ENCODE peak calls at places on chromosome 10, in six cellular contexts. L, X, J, Q, D and A are unnamed samples. For H3K4me1 and H3K9me3, the result is how much of the 10 kb centered on the place peaks cover.

GRCh38 chr10:60490013-60490412 is 100.3 kb upstream of the ANK3 start:
- DNase-seq in L (no peak), X (peak), J (no peak), Q (no peak), D (no peak), A (no peak)

GRCh38 chr10:21961847-21962246 is 41.7 kb downstream of the DNAJC1 start:
- DNase-seq in L (no peak), X (peak), J (no peak), Q (no peak), D (no peak), A (no peak)

GRCh38 chr10:30219977-30220751 is 128.9 kb downstream of the MTPAP start:
- DNase-seq in L (no peak), X (peak), J (no peak), Q (no peak), D (no peak), A (no peak)

GRCh38 chr10:48608926-48609325 is 4.1 kb upstream of the ARHGAP22 start:
- DNase-seq in L (no peak), X (no peak), J (no peak), Q (no peak), D (no peak), A (no peak)

GRCh38 chr10:90977855-90978486 is 57.1 kb upstream of the ANKRD1 start:
- DNase-seq in L (no peak), X (no peak), J (no peak), Q (no peak), D (no peak), A (peak)

GRCh38 chr10:124032982-124033886 is 60.2 kb downstream of the CHST15 start:
- DNase-seq in L (no peak), X (peak), J (no peak), Q (no peak), D (no peak), A (no peak)

GRCh38 chr10:99422697-99423096 is 7.7 kb downstream of the GOT1 start:
- DNase-seq in L (no peak), X (no peak), J (no peak), Q (no peak), D (no peak), A (no peak)

GRCh38 chr10:11164806-11165590 is 147.3 kb downstream of the CELF2 start:
- DNase-seq in L (peak), X (peak), J (peak), Q (peak), D (peak), A (peak)

GRCh38 chr10:69382382-69383117 is 34.2 kb downstream of the TACR2 start:
- DNase-seq in L (no peak), X (peak), J (no peak), Q (no peak), D (no peak), A (no peak)

GRCh38 chr10:35355971-35356724 is 19.8 kb downstream of the CCNY start:
- DNase-seq in L (no peak), X (peak), J (no peak), Q (no peak), D (no peak), A (no peak)
- H3K4me1 ChIP-seq in L (under half), X (under half), J (under half), Q (under half), D (under half), A (under half)

DNA sequence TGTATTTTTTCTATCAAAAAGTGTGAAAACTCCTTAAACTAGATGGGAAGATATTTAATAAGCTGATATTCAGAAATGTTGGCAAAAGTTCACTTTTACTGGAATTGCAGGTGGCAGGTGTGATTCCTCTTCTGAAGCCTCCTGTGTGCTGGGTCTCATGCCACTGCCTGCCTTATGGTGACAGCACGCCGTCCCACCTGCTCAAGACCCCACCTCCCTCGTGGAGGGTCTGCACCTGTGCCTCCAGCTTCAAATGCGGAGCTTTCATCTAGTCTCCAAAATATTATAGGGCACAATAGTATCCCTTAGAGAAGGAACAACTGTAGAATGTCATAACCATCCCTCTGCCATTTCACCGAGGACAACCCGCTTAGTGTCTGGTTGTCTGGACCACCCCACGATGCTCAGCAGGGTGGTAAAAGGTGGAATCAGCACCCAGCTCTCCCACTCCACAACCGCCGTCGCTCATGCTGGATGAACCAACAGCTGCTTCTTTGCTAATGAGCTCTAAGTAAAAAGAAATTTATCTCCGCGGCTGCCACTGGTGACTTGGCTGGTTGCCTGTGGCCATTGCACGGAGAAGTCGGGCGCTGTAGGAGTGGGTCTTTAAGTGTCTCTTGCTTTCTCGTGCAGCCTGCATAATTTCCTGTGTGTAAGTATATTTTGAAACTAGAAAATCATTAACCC is 119.3 kb upstream of the TCERG1L start:
- DNase-seq in L (no peak), X (no peak), J (no peak), Q (no peak), D (no peak), A (no peak)
- H3K9me3 ChIP-seq in L (under half), X (under half), J (under half), Q (under half), D (under half), A (under half)

DNA sequence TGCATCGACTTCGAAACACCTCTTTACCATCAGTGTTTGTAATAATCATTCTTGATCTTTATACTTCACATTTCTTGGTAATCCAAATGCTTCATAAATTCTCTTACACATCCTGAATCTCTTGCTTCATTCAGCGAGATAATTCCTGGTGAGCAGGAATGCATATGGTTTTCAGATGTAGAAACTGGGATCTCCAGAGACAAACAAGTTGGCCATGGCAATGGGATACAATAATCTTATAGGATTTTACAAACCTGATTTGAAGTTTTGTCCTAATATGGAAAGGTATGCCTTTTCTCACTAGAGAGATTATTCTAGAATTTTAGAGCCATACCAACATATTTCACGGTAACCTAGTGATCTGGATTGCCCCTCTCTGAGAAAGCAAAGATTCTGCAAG is 13.0 kb upstream of the TRDMT1 start:
- DNase-seq in L (no peak), X (peak), J (no peak), Q (no peak), D (no peak), A (no peak)
- H3K4me1 ChIP-seq in L (under half), X (under half), J (under half), Q (under half), D (half or more), A (under half)

GRCh38 chr10:131787961-131788360 is 112.8 kb upstream of the PPP2R2D start:
- DNase-seq in L (peak), X (no peak), J (no peak), Q (no peak), D (no peak), A (no peak)

GRCh38 chr10:131788386-131788785 is 112.4 kb upstream of the PPP2R2D start:
- DNase-seq in L (no peak), X (no peak), J (no peak), Q (no peak), D (no peak), A (no peak)

GRCh38 chr10:131785121-131785460 is 115.7 kb upstream of the PPP2R2D start:
- DNase-seq in L (no peak), X (no peak), J (no peak), Q (no peak), D (no peak), A (no peak)

GRCh38 chr10:131784363-131785120 is 116.3 kb upstream of the PPP2R2D start:
- DNase-seq in L (peak), X (no peak), J (no peak), Q (no peak), D (no peak), A (no peak)

DNA sequence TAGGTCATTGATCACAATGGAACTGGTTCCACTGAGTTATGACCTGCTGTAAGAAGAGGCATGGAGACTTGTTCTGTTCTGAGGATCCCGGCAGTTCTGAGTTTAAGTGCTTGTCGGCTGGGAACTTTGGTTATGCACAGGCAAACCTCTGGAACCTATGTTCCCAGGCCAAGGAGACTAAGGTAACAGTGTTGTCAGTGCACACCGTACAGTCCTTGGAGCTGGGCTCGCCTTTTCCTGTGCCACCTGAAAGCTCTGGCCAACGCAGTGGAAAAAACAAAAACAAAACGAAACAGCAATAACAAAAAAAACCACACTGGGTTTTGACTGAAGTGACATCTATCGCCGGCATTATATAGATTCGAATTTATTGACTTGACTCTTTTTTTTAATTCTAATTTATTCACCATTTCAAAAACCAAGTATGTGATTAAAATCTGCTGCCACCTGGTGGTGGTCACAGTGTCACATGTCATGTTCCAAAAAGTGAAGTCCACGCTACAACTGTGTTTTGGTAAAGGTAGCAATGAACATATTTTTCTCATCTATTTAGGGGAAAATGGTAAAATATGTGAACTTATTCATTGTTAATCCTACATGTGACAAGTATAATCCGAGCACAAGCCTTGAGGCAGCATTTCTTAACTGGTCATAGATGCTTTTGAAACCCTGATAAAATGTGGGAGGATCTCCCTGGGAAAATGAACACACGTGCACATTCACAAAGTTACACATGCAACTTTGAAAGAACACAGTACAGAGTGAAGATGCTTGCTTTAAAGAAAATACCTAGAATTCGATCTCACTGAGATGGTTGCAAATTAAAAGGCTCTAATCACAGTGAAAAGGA is 113.8 kb upstream of the PPP2R2D start:
- DNase-seq in L (peak), X (peak), J (no peak), Q (peak), D (no peak), A (no peak)
- H3K9me3 ChIP-seq in L (under half), X (under half), J (under half), Q (under half), D (under half), A (under half)

GRCh38 chr10:93075369-93076221 is 1.9 kb downstream of the CYP26A1 start:
- DNase-seq in L (no peak), X (no peak), J (no peak), Q (no peak), D (no peak), A (no peak)
- H3K4me1 ChIP-seq in L (under half), X (under half), J (under half), Q (under half), D (under half), A (under half)

GRCh38 chr10:133072776-133073390 is 14.8 kb upstream of the ADGRA1 start:
- DNase-seq in L (no peak), X (no peak), J (no peak), Q (no peak), D (no peak), A (no peak)

GRCh38 chr10:133071801-133072595 is 15.7 kb upstream of the ADGRA1 start:
- DNase-seq in L (no peak), X (no peak), J (peak), Q (no peak), D (no peak), A (no peak)

GRCh38 chr10:133079836-133080682 is 7.7 kb upstream of the ADGRA1 start:
- DNase-seq in L (no peak), X (no peak), J (no peak), Q (peak), D (no peak), A (no peak)

GRCh38 chr10:133076274-133077038 is 11.3 kb upstream of the ADGRA1 start:
- DNase-seq in L (no peak), X (no peak), J (no peak), Q (no peak), D (no peak), A (no peak)

DNA sequence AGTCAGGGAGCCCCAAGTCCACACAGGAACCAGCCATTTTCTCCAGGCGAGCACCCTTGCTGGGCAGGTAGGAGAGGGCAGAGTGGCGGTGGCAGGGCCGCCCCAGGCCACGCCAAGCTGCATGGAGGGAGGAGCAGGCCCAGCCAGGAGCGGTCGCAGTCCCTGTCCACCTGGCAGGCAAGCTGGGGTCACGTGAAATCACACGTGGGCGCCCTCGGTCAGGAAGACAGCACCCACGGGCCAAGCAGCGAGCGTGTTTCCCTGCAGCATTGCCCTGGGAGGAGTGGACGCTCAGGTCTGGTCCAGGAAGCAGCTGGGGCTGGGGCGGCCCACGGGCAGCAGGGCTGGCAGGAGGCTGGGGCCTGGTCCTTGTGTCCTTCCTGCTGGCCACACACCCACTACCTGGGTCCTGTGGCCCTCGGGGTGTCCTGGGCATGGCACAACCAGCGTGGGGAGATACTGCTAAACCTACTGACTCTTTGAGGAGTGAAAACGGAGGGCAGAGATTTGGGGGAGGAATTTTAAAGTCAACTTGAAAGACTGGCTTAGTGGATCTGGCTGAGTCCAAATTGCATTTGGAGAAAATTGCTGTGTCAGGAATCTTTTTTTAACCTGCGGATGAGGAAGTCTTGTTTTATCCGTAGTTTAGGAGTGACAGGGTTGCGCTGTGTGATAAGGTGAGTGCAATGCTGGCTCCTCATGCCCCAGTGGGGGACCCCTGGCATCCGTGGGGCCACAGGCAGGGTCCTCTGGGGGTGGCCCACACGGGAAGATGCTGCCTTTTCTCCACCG is 12.2 kb upstream of the ADGRA1 start:
- DNase-seq in L (no peak), X (no peak), J (peak), Q (no peak), D (no peak), A (no peak)
- H3K9me3 ChIP-seq in L (under half), X (under half), J (under half), Q (under half), D (under half), A (under half)

DNA sequence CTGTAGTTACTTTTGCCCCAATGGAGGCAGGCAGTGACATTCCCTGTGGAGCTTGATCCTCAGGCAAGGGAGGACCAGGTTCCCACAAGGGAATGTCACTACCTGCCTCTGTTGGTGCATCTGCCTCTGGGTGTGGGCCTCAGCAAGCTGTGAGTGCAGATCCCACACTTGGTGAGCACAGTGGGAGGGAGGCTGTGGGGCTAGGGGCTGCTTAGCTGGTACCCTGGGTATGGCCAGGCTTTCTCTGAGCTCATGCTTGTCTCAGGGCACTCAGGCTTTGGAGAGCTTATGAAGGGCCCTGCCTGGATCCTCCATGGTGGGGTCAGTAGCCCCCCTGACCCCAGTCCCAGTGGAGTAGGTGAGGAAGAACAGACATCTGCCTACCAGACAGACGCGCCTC is 16.2 kb upstream of the ZNF488 start:
- DNase-seq in L (peak), X (no peak), J (no peak), Q (no peak), D (no peak), A (no peak)
- H3K4me1 ChIP-seq in L (under half), X (under half), J (under half), Q (under half), D (under half), A (under half)

GRCh38 chr10:102729090-102730026 is 14.4 kb upstream of the WBP1L start:
- DNase-seq in L (peak), X (peak), J (peak), Q (peak), D (peak), A (peak)
- H3K9me3 ChIP-seq in L (under half), X (under half), J (under half), Q (under half), D (under half), A (under half)

DNA sequence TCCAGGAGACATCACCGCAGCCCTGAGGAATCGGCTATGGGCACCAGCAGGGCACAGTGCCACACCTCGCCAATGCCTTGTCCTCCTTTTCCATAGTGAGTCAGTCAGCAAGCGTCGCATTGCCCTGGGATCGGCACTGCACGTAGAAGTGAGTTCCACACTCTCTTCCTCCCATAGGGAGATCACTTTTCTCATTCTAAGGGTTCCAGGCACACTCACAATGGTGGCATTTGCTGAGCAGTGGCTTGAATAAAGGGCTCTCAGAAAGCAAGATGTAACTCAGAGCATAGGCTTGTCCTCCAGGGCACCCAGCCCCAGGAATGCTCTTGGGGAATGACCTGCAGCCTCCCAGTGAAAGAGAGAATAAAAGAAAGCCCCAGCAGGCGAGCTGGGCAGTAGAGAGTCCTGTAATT is 1.1 kb upstream of the VIM start:
- DNase-seq in L (no peak), X (no peak), J (no peak), Q (no peak), D (no peak), A (no peak)
- H3K4me1 ChIP-seq in L (under half), X (under half), J (under half), Q (under half), D (under half), A (under half)